ENCODE peak calls at places on chromosomes 5 and 9, in eight cellular contexts. R is LoVo; K is amniotic stem cell; S is T-helper 2 cell; U is AG09319; E is activated naive CD4-positive, alpha-beta T cell treated with Interleukin-2 at 50 U/mL for 16 hours; Z is HEK293T; T is psoas muscle. Q is an unnamed sample.

GRCh38 chr5:60893521-60893920 is 49.5 kb upstream of the ELOVL7 start:
- DNase-seq in R (no peak), K (no peak), S (no peak), U (no peak), E (no peak), Z (no peak), T (no peak), Q (no peak)

GRCh38 chr9:129687391-129687790 is 21.9 kb downstream of the PRRX2 start:
- DNase-seq in R (no peak), K (no peak), S (no peak), U (no peak), E (no peak), Z (no peak), T (no peak), Q (no peak)

GRCh38 chr9:31119882-31120481 is 1264.5 kb upstream of the ACO1 start:
- DNase-seq in R (peak), K (no peak), S (peak), U (no peak), E (peak), Z (peak), T (no peak), Q (peak)

GRCh38 chr5:149731617-149732400 is 1.7 kb downstream of the PPARGC1B start:
- DNase-seq in R (peak), K (no peak), S (peak), U (no peak), E (peak), Z (peak), T (peak), Q (peak)

GRCh38 chr5:82975812-82976211 is 101.4 kb downstream of the TMEM167A start:
- DNase-seq in R (peak), K (no peak), S (no peak), U (no peak), E (no peak), Z (no peak), T (no peak), Q (no peak)

GRCh38 chr9:123376218-123377071 is 20.4 kb downstream of the CRB2 start:
- DNase-seq in R (no peak), K (no peak), S (no peak), U (no peak), E (no peak), Z (no peak), T (no peak), Q (no peak)

GRCh38 chr9:77028478-77028877 is 9.0 kb downstream of the FOXB2 start:
- DNase-seq in R (no peak), K (no peak), S (no peak), U (no peak), E (no peak), Z (no peak), T (no peak), Q (no peak)

GRCh38 chr9:133706651-133707050 is 31.5 kb downstream of the SARDH start:
- DNase-seq in R (no peak), K (no peak), S (no peak), U (no peak), E (no peak), Z (no peak), T (no peak), Q (no peak)

GRCh38 chr5:73967347-73967746 is 341.4 kb downstream of the ARHGEF28 start:
- DNase-seq in R (no peak), K (no peak), S (no peak), U (no peak), E (no peak), Z (no peak), T (no peak), Q (no peak)

GRCh38 chr9:15231788-15232635 is 75.0 kb downstream of the TTC39B start:
- DNase-seq in R (no peak), K (no peak), S (no peak), U (no peak), E (peak), Z (peak), T (no peak), Q (peak)

GRCh38 chr5:151137067-151137825 is 20.3 kb downstream of the ANXA6 start:
- DNase-seq in R (no peak), K (no peak), S (no peak), U (no peak), E (no peak), Z (no peak), T (no peak), Q (no peak)

GRCh38 chr9:36960575-36960955 is 73.5 kb downstream of the PAX5 start:
- DNase-seq in R (no peak), K (no peak), S (no peak), U (no peak), E (no peak), Z (no peak), T (no peak), Q (no peak)

GRCh38 chr5:3324421-3325101 is 271.1 kb upstream of the IRX1 start:
- DNase-seq in R (no peak), K (no peak), S (no peak), U (no peak), E (no peak), Z (no peak), T (no peak), Q (no peak)

GRCh38 chr9:112360047-112360804 is 19.7 kb upstream of the HSDL2 start:
- DNase-seq in R (no peak), K (peak), S (no peak), U (no peak), E (no peak), Z (no peak), T (no peak), Q (no peak)

GRCh38 chr9:127838375-127839078 is 15.9 kb downstream of the ENG start:
- DNase-seq in R (no peak), K (peak), S (no peak), U (peak), E (no peak), Z (no peak), T (peak), Q (no peak)

GRCh38 chr9:36995927-36996471 is 38.1 kb downstream of the PAX5 start:
- DNase-seq in R (peak), K (no peak), S (peak), U (peak), E (peak), Z (peak), T (no peak), Q (peak)

GRCh38 chr9:136901516-136902258 is 15.4 kb downstream of the TRAF2 start:
- DNase-seq in R (peak), K (no peak), S (peak), U (peak), E (peak), Z (no peak), T (no peak), Q (peak)

GRCh38 chr5:134255418-134256150 is 29.7 kb upstream of the PPP2CA start:
- DNase-seq in R (no peak), K (no peak), S (no peak), U (no peak), E (no peak), Z (no peak), T (no peak), Q (no peak)

GRCh38 chr5:140239461-140239860 is 63.4 kb downstream of the PFDN1 start:
- DNase-seq in R (no peak), K (no peak), S (no peak), U (no peak), E (no peak), Z (no peak), T (no peak), Q (no peak)

GRCh38 chr9:110426052-110426709 is 88.5 kb upstream of the TXNDC8 start:
- DNase-seq in R (no peak), K (no peak), S (no peak), U (no peak), E (no peak), Z (no peak), T (no peak), Q (no peak)

GRCh38 chr5:159610966-159611579 is 280.8 kb upstream of the IL12B start:
- DNase-seq in R (no peak), K (no peak), S (no peak), U (no peak), E (no peak), Z (no peak), T (no peak), Q (no peak)

GRCh38 chr5:167688331-167688730 is 603.1 kb upstream of the WWC1 start:
- DNase-seq in R (no peak), K (no peak), S (no peak), U (no peak), E (no peak), Z (no peak), T (no peak), Q (no peak)

GRCh38 chr5:43110606-43111170 is 10.0 kb upstream of the ZNF131 start:
- DNase-seq in R (peak), K (no peak), S (peak), U (no peak), E (peak), Z (no peak), T (no peak), Q (peak)

GRCh38 chr9:20898885-20899554 is 132.4 kb downstream of the HACD4 start:
- DNase-seq in R (no peak), K (no peak), S (no peak), U (no peak), E (no peak), Z (no peak), T (no peak), Q (no peak)

GRCh38 chr5:171577940-171578856 is 158.8 kb downstream of the FGF18 start:
- DNase-seq in R (no peak), K (no peak), S (no peak), U (no peak), E (no peak), Z (peak), T (peak), Q (no peak)

GRCh38 chr9:89593776-89594427 is 10.9 kb upstream of the GADD45G start:
- DNase-seq in R (peak), K (no peak), S (peak), U (no peak), E (peak), Z (peak), T (peak), Q (peak)

GRCh38 chr5:175555168-175555745 is 76.9 kb downstream of the SFXN1 start:
- DNase-seq in R (no peak), K (no peak), S (no peak), U (no peak), E (no peak), Z (no peak), T (no peak), Q (no peak)

GRCh38 chr9:2923810-2924768 is 80.2 kb upstream of the PUM3 start:
- DNase-seq in R (no peak), K (no peak), S (no peak), U (no peak), E (no peak), Z (peak), T (no peak), Q (no peak)

GRCh38 chr9:69120380-69121154 is 53.5 kb upstream of the TJP2 start:
- DNase-seq in R (peak), K (no peak), S (no peak), U (no peak), E (no peak), Z (no peak), T (no peak), Q (peak)

GRCh38 chr9:120258096-120258495 is 321.9 kb downstream of the CDK5RAP2 start:
- DNase-seq in R (no peak), K (no peak), S (no peak), U (no peak), E (no peak), Z (no peak), T (no peak), Q (no peak)

GRCh38 chr5:169650701-169651331 is 13.7 kb downstream of the DOCK2 start:
- DNase-seq in R (no peak), K (no peak), S (no peak), U (no peak), E (no peak), Z (no peak), T (no peak), Q (peak)

GRCh38 chr5:158856794-158857193 is 242.9 kb downstream of the EBF1 start:
- DNase-seq in R (no peak), K (no peak), S (no peak), U (no peak), E (no peak), Z (no peak), T (no peak), Q (no peak)

GRCh38 chr5:58706746-58707145 is 123.9 kb downstream of the RAB3C start:
- DNase-seq in R (no peak), K (no peak), S (no peak), U (no peak), E (no peak), Z (no peak), T (no peak), Q (no peak)

GRCh38 chr9:79360387-79361347 is 211.1 kb upstream of the TLE4 start:
- DNase-seq in R (no peak), K (no peak), S (no peak), U (no peak), E (no peak), Z (no peak), T (no peak), Q (no peak)

GRCh38 chr5:68962632-68963484 is 131.0 kb upstream of the SLC30A5 start:
- DNase-seq in R (peak), K (peak), S (no peak), U (peak), E (no peak), Z (peak), T (peak), Q (peak)

GRCh38 chr5:134247825-134248224 is 22.0 kb upstream of the PPP2CA start:
- DNase-seq in R (no peak), K (no peak), S (no peak), U (no peak), E (no peak), Z (no peak), T (no peak), Q (no peak)